ENCODE peak calls at places on chromosomes 1 and 21, in ten cellular contexts. One of them, this sample, is unnamed.

GRCh38 chr1:200182701-200183100 is 155.2 kb downstream of the NR5A2 start:
- DNase-seq in GM23248: peak; percentile 31
- DNase-seq in IMR-90: no peak
- DNase-seq in nephron progenitor cell: no peak
- DNase-seq in heart right ventricle: no peak
- DNase-seq in NCI-H1092 treated with DMSO at 0.1 percent for 48 hours: no peak
- DNase-seq in activated CD4-positive, alpha-beta T cell treated with anti-CD3 and anti-CD28 coated beads, Interleukin-2, amount 10 ng/mL, durations not matched to agents 7 days and 5 days: no peak
- DNase-seq in EL: no peak
- DNase-seq in Calu3: no peak
- DNase-seq in NCI-H1105: no peak
- DNase-seq in this sample: no peak

GRCh38 chr1:152495066-152495675 is 15.4 kb upstream of the LCE5A start:
- DNase-seq in GM23248: peak; percentile 66
- DNase-seq in IMR-90: no peak
- DNase-seq in nephron progenitor cell: no peak
- DNase-seq in heart right ventricle: no peak
- DNase-seq in NCI-H1092 treated with DMSO at 0.1 percent for 48 hours: no peak
- DNase-seq in activated CD4-positive, alpha-beta T cell treated with anti-CD3 and anti-CD28 coated beads, Interleukin-2, amount 10 ng/mL, durations not matched to agents 7 days and 5 days: peak; percentile 50
- DNase-seq in EL: peak; percentile 58
- DNase-seq in Calu3: peak; percentile 74
- DNase-seq in NCI-H1105: no peak
- DNase-seq in this sample: no peak

GRCh38 chr1:24216254-24216653 is 29.2 kb upstream of the IFNLR1 start:
- DNase-seq in GM23248: no peak
- DNase-seq in IMR-90: no peak
- DNase-seq in nephron progenitor cell: peak; percentile 45
- DNase-seq in heart right ventricle: no peak
- DNase-seq in NCI-H1092 treated with DMSO at 0.1 percent for 48 hours: peak; percentile 79
- DNase-seq in activated CD4-positive, alpha-beta T cell treated with anti-CD3 and anti-CD28 coated beads, Interleukin-2, amount 10 ng/mL, durations not matched to agents 7 days and 5 days: no peak
- DNase-seq in EL: no peak
- DNase-seq in Calu3: no peak
- DNase-seq in NCI-H1105: peak; percentile 86
- DNase-seq in this sample: no peak

GRCh38 chr1:98147280-98147679 is 226.4 kb upstream of the DPYD start:
- DNase-seq in GM23248: no peak
- DNase-seq in IMR-90: no peak
- DNase-seq in nephron progenitor cell: no peak
- DNase-seq in heart right ventricle: no peak
- DNase-seq in NCI-H1092 treated with DMSO at 0.1 percent for 48 hours: no peak
- DNase-seq in activated CD4-positive, alpha-beta T cell treated with anti-CD3 and anti-CD28 coated beads, Interleukin-2, amount 10 ng/mL, durations not matched to agents 7 days and 5 days: no peak
- DNase-seq in EL: no peak
- DNase-seq in Calu3: no peak
- DNase-seq in NCI-H1105: no peak
- DNase-seq in this sample: no peak

GRCh38 chr1:21537932-21538630 is 28.9 kb downstream of the ALPL start:
- DNase-seq in GM23248: peak; percentile 31
- DNase-seq in IMR-90: no peak
- DNase-seq in nephron progenitor cell: no peak
- DNase-seq in heart right ventricle: peak; percentile 78
- DNase-seq in NCI-H1092 treated with DMSO at 0.1 percent for 48 hours: no peak
- DNase-seq in activated CD4-positive, alpha-beta T cell treated with anti-CD3 and anti-CD28 coated beads, Interleukin-2, amount 10 ng/mL, durations not matched to agents 7 days and 5 days: no peak
- DNase-seq in EL: no peak
- DNase-seq in Calu3: no peak
- DNase-seq in NCI-H1105: no peak
- DNase-seq in this sample: no peak

GRCh38 chr1:58652351-58653184 is 47.3 kb downstream of the MYSM1 start:
- DNase-seq in GM23248: peak; percentile 89
- DNase-seq in IMR-90: peak; percentile 84
- DNase-seq in nephron progenitor cell: peak; percentile 53
- DNase-seq in heart right ventricle: no peak
- DNase-seq in NCI-H1092 treated with DMSO at 0.1 percent for 48 hours: peak; percentile 59
- DNase-seq in activated CD4-positive, alpha-beta T cell treated with anti-CD3 and anti-CD28 coated beads, Interleukin-2, amount 10 ng/mL, durations not matched to agents 7 days and 5 days: peak; percentile 76
- DNase-seq in EL: peak; percentile 77
- DNase-seq in Calu3: peak; percentile 67
- DNase-seq in NCI-H1105: peak; percentile 70
- DNase-seq in this sample: peak; percentile 69

GRCh38 chr1:51576085-51576444 is 40.8 kb upstream of the OSBPL9 start:
- DNase-seq in GM23248: no peak
- DNase-seq in IMR-90: no peak
- DNase-seq in nephron progenitor cell: no peak
- DNase-seq in heart right ventricle: no peak
- DNase-seq in NCI-H1092 treated with DMSO at 0.1 percent for 48 hours: no peak
- DNase-seq in activated CD4-positive, alpha-beta T cell treated with anti-CD3 and anti-CD28 coated beads, Interleukin-2, amount 10 ng/mL, durations not matched to agents 7 days and 5 days: no peak
- DNase-seq in EL: no peak
- DNase-seq in Calu3: no peak
- DNase-seq in NCI-H1105: no peak
- DNase-seq in this sample: no peak

GRCh38 chr1:30889506-30889905 is 19.1 kb downstream of the SDC3 start:
- DNase-seq in GM23248: no peak
- DNase-seq in IMR-90: peak; percentile 68
- DNase-seq in nephron progenitor cell: no peak
- DNase-seq in heart right ventricle: no peak
- DNase-seq in NCI-H1092 treated with DMSO at 0.1 percent for 48 hours: no peak
- DNase-seq in activated CD4-positive, alpha-beta T cell treated with anti-CD3 and anti-CD28 coated beads, Interleukin-2, amount 10 ng/mL, durations not matched to agents 7 days and 5 days: no peak
- DNase-seq in EL: no peak
- DNase-seq in Calu3: no peak
- DNase-seq in NCI-H1105: no peak
- DNase-seq in this sample: no peak

GRCh38 chr1:94327001-94327685 is 89.8 kb upstream of the ARHGAP29 start:
- DNase-seq in GM23248: peak; percentile 76
- DNase-seq in IMR-90: peak; percentile 41
- DNase-seq in nephron progenitor cell: peak; percentile 67
- DNase-seq in heart right ventricle: peak; percentile 73
- DNase-seq in NCI-H1092 treated with DMSO at 0.1 percent for 48 hours: no peak
- DNase-seq in activated CD4-positive, alpha-beta T cell treated with anti-CD3 and anti-CD28 coated beads, Interleukin-2, amount 10 ng/mL, durations not matched to agents 7 days and 5 days: no peak
- DNase-seq in EL: peak; percentile 77
- DNase-seq in Calu3: peak; percentile 56
- DNase-seq in NCI-H1105: no peak
- DNase-seq in this sample: no peak

GRCh38 chr1:36174716-36175115 is 18.8 kb downstream of the MAP7D1 start:
- DNase-seq in GM23248: no peak
- DNase-seq in IMR-90: no peak
- DNase-seq in nephron progenitor cell: no peak
- DNase-seq in heart right ventricle: no peak
- DNase-seq in NCI-H1092 treated with DMSO at 0.1 percent for 48 hours: no peak
- DNase-seq in activated CD4-positive, alpha-beta T cell treated with anti-CD3 and anti-CD28 coated beads, Interleukin-2, amount 10 ng/mL, durations not matched to agents 7 days and 5 days: no peak
- DNase-seq in EL: no peak
- DNase-seq in Calu3: no peak
- DNase-seq in NCI-H1105: peak; percentile 63
- DNase-seq in this sample: no peak

GRCh38 chr1:115428262-115428661 is 90.2 kb upstream of the NGF start:
- DNase-seq in GM23248: peak; percentile 26
- DNase-seq in IMR-90: no peak
- DNase-seq in nephron progenitor cell: no peak
- DNase-seq in heart right ventricle: no peak
- DNase-seq in NCI-H1092 treated with DMSO at 0.1 percent for 48 hours: no peak
- DNase-seq in activated CD4-positive, alpha-beta T cell treated with anti-CD3 and anti-CD28 coated beads, Interleukin-2, amount 10 ng/mL, durations not matched to agents 7 days and 5 days: no peak
- DNase-seq in EL: peak; percentile 55
- DNase-seq in Calu3: no peak
- DNase-seq in NCI-H1105: no peak
- DNase-seq in this sample: peak; percentile 50

GRCh38 chr1:19209439-19209989 is 552 bp downstream of the UBR4 start:
- DNase-seq in GM23248: peak; percentile 78
- DNase-seq in IMR-90: peak; percentile 61
- DNase-seq in nephron progenitor cell: peak; percentile 48
- DNase-seq in heart right ventricle: no peak
- DNase-seq in NCI-H1092 treated with DMSO at 0.1 percent for 48 hours: no peak
- DNase-seq in activated CD4-positive, alpha-beta T cell treated with anti-CD3 and anti-CD28 coated beads, Interleukin-2, amount 10 ng/mL, durations not matched to agents 7 days and 5 days: peak; percentile 45
- DNase-seq in EL: peak; percentile 63
- DNase-seq in Calu3: no peak
- DNase-seq in NCI-H1105: no peak
- DNase-seq in this sample: peak; percentile 71

GRCh38 chr1:89206361-89206760 is 7.6 kb upstream of the GBP4 start:
- DNase-seq in GM23248: no peak
- DNase-seq in IMR-90: no peak
- DNase-seq in nephron progenitor cell: no peak
- DNase-seq in heart right ventricle: no peak
- DNase-seq in NCI-H1092 treated with DMSO at 0.1 percent for 48 hours: no peak
- DNase-seq in activated CD4-positive, alpha-beta T cell treated with anti-CD3 and anti-CD28 coated beads, Interleukin-2, amount 10 ng/mL, durations not matched to agents 7 days and 5 days: no peak
- DNase-seq in EL: no peak
- DNase-seq in Calu3: no peak
- DNase-seq in NCI-H1105: no peak
- DNase-seq in this sample: no peak

GRCh38 chr1:226783202-226783601 is 44.1 kb upstream of the ITPKB start:
- DNase-seq in GM23248: no peak
- DNase-seq in IMR-90: no peak
- DNase-seq in nephron progenitor cell: no peak
- DNase-seq in heart right ventricle: no peak
- DNase-seq in NCI-H1092 treated with DMSO at 0.1 percent for 48 hours: no peak
- DNase-seq in activated CD4-positive, alpha-beta T cell treated with anti-CD3 and anti-CD28 coated beads, Interleukin-2, amount 10 ng/mL, durations not matched to agents 7 days and 5 days: no peak
- DNase-seq in EL: peak; percentile 16
- DNase-seq in Calu3: no peak
- DNase-seq in NCI-H1105: no peak
- DNase-seq in this sample: no peak

GRCh38 chr1:54887665-54888071 is 673 bp upstream of the DHCR24 start:
- DNase-seq in GM23248: peak; percentile 50
- DNase-seq in IMR-90: no peak
- DNase-seq in nephron progenitor cell: no peak
- DNase-seq in heart right ventricle: no peak
- DNase-seq in NCI-H1092 treated with DMSO at 0.1 percent for 48 hours: peak; percentile 26
- DNase-seq in activated CD4-positive, alpha-beta T cell treated with anti-CD3 and anti-CD28 coated beads, Interleukin-2, amount 10 ng/mL, durations not matched to agents 7 days and 5 days: no peak
- DNase-seq in EL: no peak
- DNase-seq in Calu3: peak; percentile 17
- DNase-seq in NCI-H1105: no peak
- DNase-seq in this sample: peak; percentile 86

GRCh38 chr1:45306319-45306718 is 20.4 kb upstream of the HPDL start:
- DNase-seq in GM23248: peak; percentile 67
- DNase-seq in IMR-90: peak; percentile 60
- DNase-seq in nephron progenitor cell: no peak
- DNase-seq in heart right ventricle: no peak
- DNase-seq in NCI-H1092 treated with DMSO at 0.1 percent for 48 hours: no peak
- DNase-seq in activated CD4-positive, alpha-beta T cell treated with anti-CD3 and anti-CD28 coated beads, Interleukin-2, amount 10 ng/mL, durations not matched to agents 7 days and 5 days: peak; percentile 11
- DNase-seq in EL: peak; percentile 64
- DNase-seq in Calu3: no peak
- DNase-seq in NCI-H1105: no peak
- DNase-seq in this sample: peak; percentile 76

GRCh38 chr1:205438213-205439158 is 16.6 kb upstream of the LEMD1 start:
- DNase-seq in GM23248: peak; percentile 77
- DNase-seq in IMR-90: peak; percentile 65
- DNase-seq in nephron progenitor cell: no peak
- DNase-seq in heart right ventricle: peak; percentile 84
- DNase-seq in NCI-H1092 treated with DMSO at 0.1 percent for 48 hours: peak; percentile 91
- DNase-seq in activated CD4-positive, alpha-beta T cell treated with anti-CD3 and anti-CD28 coated beads, Interleukin-2, amount 10 ng/mL, durations not matched to agents 7 days and 5 days: no peak
- DNase-seq in EL: peak; percentile 74
- DNase-seq in Calu3: peak; percentile 91
- DNase-seq in NCI-H1105: peak; percentile 83
- DNase-seq in this sample: peak; percentile 98

GRCh38 chr1:156336242-156336641 is 1.9 kb downstream of the CCT3 start:
- DNase-seq in GM23248: peak; percentile 26
- DNase-seq in IMR-90: no peak
- DNase-seq in nephron progenitor cell: no peak
- DNase-seq in heart right ventricle: no peak
- DNase-seq in NCI-H1092 treated with DMSO at 0.1 percent for 48 hours: no peak
- DNase-seq in activated CD4-positive, alpha-beta T cell treated with anti-CD3 and anti-CD28 coated beads, Interleukin-2, amount 10 ng/mL, durations not matched to agents 7 days and 5 days: no peak
- DNase-seq in EL: no peak
- DNase-seq in Calu3: peak; percentile 27
- DNase-seq in NCI-H1105: no peak
- DNase-seq in this sample: no peak

GRCh38 chr21:34061983-34062382 is 11.4 kb upstream of the MRPS6 start:
- DNase-seq in GM23248: no peak
- DNase-seq in IMR-90: no peak
- DNase-seq in nephron progenitor cell: no peak
- DNase-seq in heart right ventricle: no peak
- DNase-seq in NCI-H1092 treated with DMSO at 0.1 percent for 48 hours: no peak
- DNase-seq in activated CD4-positive, alpha-beta T cell treated with anti-CD3 and anti-CD28 coated beads, Interleukin-2, amount 10 ng/mL, durations not matched to agents 7 days and 5 days: peak; percentile 16
- DNase-seq in EL: no peak
- DNase-seq in Calu3: no peak
- DNase-seq in NCI-H1105: no peak
- DNase-seq in this sample: no peak

GRCh38 chr1:201298381-201299367 is 15.4 kb downstream of the PKP1 start:
- DNase-seq in GM23248: peak; percentile 37
- DNase-seq in IMR-90: no peak
- DNase-seq in nephron progenitor cell: no peak
- DNase-seq in heart right ventricle: no peak
- DNase-seq in NCI-H1092 treated with DMSO at 0.1 percent for 48 hours: no peak
- DNase-seq in activated CD4-positive, alpha-beta T cell treated with anti-CD3 and anti-CD28 coated beads, Interleukin-2, amount 10 ng/mL, durations not matched to agents 7 days and 5 days: no peak
- DNase-seq in EL: no peak
- DNase-seq in Calu3: peak; percentile 35
- DNase-seq in NCI-H1105: no peak
- DNase-seq in this sample: peak; percentile 34

GRCh38 chr1:85315789-85316188 is 39.4 kb upstream of the BCL10 start:
- DNase-seq in GM23248: no peak
- DNase-seq in IMR-90: peak; percentile 54
- DNase-seq in nephron progenitor cell: no peak
- DNase-seq in heart right ventricle: no peak
- DNase-seq in NCI-H1092 treated with DMSO at 0.1 percent for 48 hours: no peak
- DNase-seq in activated CD4-positive, alpha-beta T cell treated with anti-CD3 and anti-CD28 coated beads, Interleukin-2, amount 10 ng/mL, durations not matched to agents 7 days and 5 days: no peak
- DNase-seq in EL: no peak
- DNase-seq in Calu3: no peak
- DNase-seq in NCI-H1105: peak; percentile 76
- DNase-seq in this sample: no peak

GRCh38 chr1:179966551-179966950 is 11.9 kb downstream of the CEP350 start:
- DNase-seq in GM23248: no peak
- DNase-seq in IMR-90: peak; percentile 9
- DNase-seq in nephron progenitor cell: no peak
- DNase-seq in heart right ventricle: no peak
- DNase-seq in NCI-H1092 treated with DMSO at 0.1 percent for 48 hours: no peak
- DNase-seq in activated CD4-positive, alpha-beta T cell treated with anti-CD3 and anti-CD28 coated beads, Interleukin-2, amount 10 ng/mL, durations not matched to agents 7 days and 5 days: no peak
- DNase-seq in EL: no peak
- DNase-seq in Calu3: no peak
- DNase-seq in NCI-H1105: no peak
- DNase-seq in this sample: no peak

GRCh38 chr1:45848714-45849113 is 45.3 kb downstream of the MAST2 start:
- DNase-seq in GM23248: peak; percentile 5
- DNase-seq in IMR-90: no peak
- DNase-seq in nephron progenitor cell: no peak
- DNase-seq in heart right ventricle: no peak
- DNase-seq in NCI-H1092 treated with DMSO at 0.1 percent for 48 hours: no peak
- DNase-seq in activated CD4-positive, alpha-beta T cell treated with anti-CD3 and anti-CD28 coated beads, Interleukin-2, amount 10 ng/mL, durations not matched to agents 7 days and 5 days: no peak
- DNase-seq in EL: no peak
- DNase-seq in Calu3: no peak
- DNase-seq in NCI-H1105: no peak
- DNase-seq in this sample: no peak

GRCh38 chr1:54884768-54885167 is 2.2 kb downstream of the DHCR24 start:
- DNase-seq in GM23248: no peak
- DNase-seq in IMR-90: no peak
- DNase-seq in nephron progenitor cell: no peak
- DNase-seq in heart right ventricle: no peak
- DNase-seq in NCI-H1092 treated with DMSO at 0.1 percent for 48 hours: no peak
- DNase-seq in activated CD4-positive, alpha-beta T cell treated with anti-CD3 and anti-CD28 coated beads, Interleukin-2, amount 10 ng/mL, durations not matched to agents 7 days and 5 days: no peak
- DNase-seq in EL: no peak
- DNase-seq in Calu3: no peak
- DNase-seq in NCI-H1105: no peak
- DNase-seq in this sample: no peak

GRCh38 chr1:100703052-100703451 is 16.5 kb upstream of the VCAM1 start:
- DNase-seq in GM23248: no peak
- DNase-seq in IMR-90: no peak
- DNase-seq in nephron progenitor cell: no peak
- DNase-seq in heart right ventricle: no peak
- DNase-seq in NCI-H1092 treated with DMSO at 0.1 percent for 48 hours: no peak
- DNase-seq in activated CD4-positive, alpha-beta T cell treated with anti-CD3 and anti-CD28 coated beads, Interleukin-2, amount 10 ng/mL, durations not matched to agents 7 days and 5 days: no peak
- DNase-seq in EL: no peak
- DNase-seq in Calu3: no peak
- DNase-seq in NCI-H1105: no peak
- DNase-seq in this sample: no peak

GRCh38 chr1:166843769-166844596 is 4.7 kb downstream of the POGK start:
- DNase-seq in GM23248: peak; percentile 15
- DNase-seq in IMR-90: peak; percentile 14
- DNase-seq in nephron progenitor cell: no peak
- DNase-seq in heart right ventricle: no peak
- DNase-seq in NCI-H1092 treated with DMSO at 0.1 percent for 48 hours: no peak
- DNase-seq in activated CD4-positive, alpha-beta T cell treated with anti-CD3 and anti-CD28 coated beads, Interleukin-2, amount 10 ng/mL, durations not matched to agents 7 days and 5 days: no peak
- DNase-seq in EL: no peak
- DNase-seq in Calu3: no peak
- DNase-seq in NCI-H1105: no peak
- DNase-seq in this sample: peak; percentile 71

GRCh38 chr21:41653944-41654625 is 112.8 kb downstream of the RIPK4 start:
- DNase-seq in GM23248: peak; percentile 64
- DNase-seq in IMR-90: peak; percentile 50
- DNase-seq in nephron progenitor cell: no peak
- DNase-seq in heart right ventricle: no peak
- DNase-seq in NCI-H1092 treated with DMSO at 0.1 percent for 48 hours: no peak
- DNase-seq in activated CD4-positive, alpha-beta T cell treated with anti-CD3 and anti-CD28 coated beads, Interleukin-2, amount 10 ng/mL, durations not matched to agents 7 days and 5 days: no peak
- DNase-seq in EL: peak; percentile 84
- DNase-seq in Calu3: no peak
- DNase-seq in NCI-H1105: no peak
- DNase-seq in this sample: peak; percentile 66

GRCh38 chr1:229582011-229582694 is 23.6 kb upstream of the ABCB10 start:
- DNase-seq in GM23248: peak; percentile 2
- DNase-seq in IMR-90: peak; percentile 29
- DNase-seq in nephron progenitor cell: no peak
- DNase-seq in heart right ventricle: peak; percentile 62
- DNase-seq in NCI-H1092 treated with DMSO at 0.1 percent for 48 hours: peak; percentile 37
- DNase-seq in activated CD4-positive, alpha-beta T cell treated with anti-CD3 and anti-CD28 coated beads, Interleukin-2, amount 10 ng/mL, durations not matched to agents 7 days and 5 days: no peak
- DNase-seq in EL: no peak
- DNase-seq in Calu3: no peak
- DNase-seq in NCI-H1105: no peak
- DNase-seq in this sample: peak; percentile 64

This sample was measured in osteoblast.